ENCODE peak calls at places on chromosomes 6 and 20, in eight cellular contexts. One of them, this sample, is unnamed.

GRCh38 chr6:21095462-21095861 is 498.1 kb upstream of the SOX4 start:
- DNase-seq in endothelial cell of umbilical vein: no peak
- DNase-seq in transverse colon: no peak
- DNase-seq in K562: no peak
- DNase-seq in adrenal gland: no peak
- DNase-seq in stomach: no peak
- DNase-seq in body of pancreas: no peak
- DNase-seq in IMR-90: no peak
- DNase-seq in this sample: no peak

GRCh38 chr6:1316482-1317220 is 4.8 kb downstream of the FOXQ1 start:
- DNase-seq in K562: no peak
- DNase-seq in endothelial cell of umbilical vein: no peak
- DNase-seq in stomach: peak
- DNase-seq in adrenal gland: no peak
- DNase-seq in IMR-90: no peak
- DNase-seq in transverse colon: no peak
- DNase-seq in body of pancreas: peak
- DNase-seq in this sample: peak

GRCh38 chr20:39825950-39826349 is 863.1 kb downstream of the MAFB start:
- DNase-seq in stomach: no peak
- DNase-seq in K562: no peak
- DNase-seq in IMR-90: peak
- DNase-seq in endothelial cell of umbilical vein: peak
- DNase-seq in body of pancreas: no peak
- DNase-seq in transverse colon: no peak
- DNase-seq in adrenal gland: no peak
- DNase-seq in this sample: peak

GRCh38 chr6:90668141-90668540 is 81.3 kb upstream of the MAP3K7 start:
- DNase-seq in body of pancreas: no peak
- DNase-seq in transverse colon: no peak
- DNase-seq in stomach: no peak
- DNase-seq in endothelial cell of umbilical vein: no peak
- DNase-seq in IMR-90: no peak
- DNase-seq in adrenal gland: no peak
- DNase-seq in K562: no peak
- DNase-seq in this sample: no peak

GRCh38 chr20:18739785-18740184 is 73.8 kb upstream of the SCP2D1 start:
- DNase-seq in endothelial cell of umbilical vein: no peak
- DNase-seq in adrenal gland: peak
- DNase-seq in K562: no peak
- DNase-seq in IMR-90: peak
- DNase-seq in transverse colon: peak
- DNase-seq in body of pancreas: no peak
- DNase-seq in stomach: no peak
- DNase-seq in this sample: no peak

GRCh38 chr6:3316363-3316762 is 57.6 kb downstream of the PSMG4 start:
- DNase-seq in endothelial cell of umbilical vein: no peak
- DNase-seq in adrenal gland: peak
- DNase-seq in body of pancreas: no peak
- DNase-seq in K562: no peak
- DNase-seq in IMR-90: no peak
- DNase-seq in stomach: peak
- DNase-seq in transverse colon: no peak
- DNase-seq in this sample: no peak

GRCh38 chr6:65410309-65410708 is 296.7 kb downstream of the EYS start:
- DNase-seq in K562: no peak
- DNase-seq in stomach: no peak
- DNase-seq in adrenal gland: no peak
- DNase-seq in endothelial cell of umbilical vein: no peak
- DNase-seq in IMR-90: no peak
- DNase-seq in body of pancreas: no peak
- DNase-seq in transverse colon: no peak
- DNase-seq in this sample: no peak

GRCh38 chr20:2093200-2093781 is 8.3 kb upstream of the STK35 start:
- DNase-seq in body of pancreas: no peak
- DNase-seq in adrenal gland: no peak
- DNase-seq in transverse colon: peak
- DNase-seq in stomach: peak
- DNase-seq in IMR-90: no peak
- DNase-seq in endothelial cell of umbilical vein: no peak
- DNase-seq in K562: peak
- DNase-seq in this sample: peak

GRCh38 chr6:34888441-34888820 is 589 bp upstream of the TAF11 start:
- DNase-seq in IMR-90: no peak
- DNase-seq in body of pancreas: no peak
- DNase-seq in adrenal gland: no peak
- DNase-seq in K562: no peak
- DNase-seq in stomach: no peak
- DNase-seq in endothelial cell of umbilical vein: no peak
- DNase-seq in transverse colon: no peak
- DNase-seq in this sample: no peak

GRCh38 chr6:87698618-87699017 is 3.4 kb downstream of the AKIRIN2 start:
- DNase-seq in stomach: no peak
- DNase-seq in transverse colon: no peak
- DNase-seq in IMR-90: peak
- DNase-seq in body of pancreas: no peak
- DNase-seq in K562: no peak
- DNase-seq in endothelial cell of umbilical vein: peak
- DNase-seq in adrenal gland: no peak
- DNase-seq in this sample: peak

GRCh38 chr6:87700351-87700728 is 1.7 kb downstream of the AKIRIN2 start:
- DNase-seq in endothelial cell of umbilical vein: no peak
- DNase-seq in stomach: no peak
- DNase-seq in transverse colon: no peak
- DNase-seq in K562: no peak
- DNase-seq in body of pancreas: no peak
- DNase-seq in adrenal gland: no peak
- DNase-seq in IMR-90: no peak
- DNase-seq in this sample: no peak

GRCh38 chr6:87700729-87701675 is 1.0 kb downstream of the AKIRIN2 start:
- DNase-seq in transverse colon: peak
- DNase-seq in body of pancreas: peak
- DNase-seq in endothelial cell of umbilical vein: peak
- DNase-seq in IMR-90: peak
- DNase-seq in stomach: no peak
- DNase-seq in adrenal gland: peak
- DNase-seq in K562: peak
- DNase-seq in this sample: peak

GRCh38 chr6:87697581-87698552 is 4.2 kb downstream of the AKIRIN2 start:
- DNase-seq in body of pancreas: no peak
- DNase-seq in stomach: no peak
- DNase-seq in transverse colon: no peak
- DNase-seq in endothelial cell of umbilical vein: peak
- DNase-seq in adrenal gland: no peak
- DNase-seq in K562: no peak
- DNase-seq in IMR-90: peak
- DNase-seq in this sample: no peak

GRCh38 chr6:87699576-87699975 is 2.5 kb downstream of the AKIRIN2 start:
- DNase-seq in K562: no peak
- DNase-seq in stomach: no peak
- DNase-seq in endothelial cell of umbilical vein: peak
- DNase-seq in IMR-90: no peak
- DNase-seq in adrenal gland: no peak
- DNase-seq in body of pancreas: no peak
- DNase-seq in transverse colon: no peak
- DNase-seq in this sample: no peak
- H3K4me3 ChIP-seq in K562: peak
- H3K4me3 ChIP-seq in stomach: peak
- H3K4me3 ChIP-seq in endothelial cell of umbilical vein: peak
- H3K4me3 ChIP-seq in IMR-90: peak
- H3K4me3 ChIP-seq in adrenal gland: no peak
- H3K4me3 ChIP-seq in body of pancreas: no peak
- H3K4me3 ChIP-seq in transverse colon: peak
- H3K4me3 ChIP-seq in this sample: peak

DNA sequence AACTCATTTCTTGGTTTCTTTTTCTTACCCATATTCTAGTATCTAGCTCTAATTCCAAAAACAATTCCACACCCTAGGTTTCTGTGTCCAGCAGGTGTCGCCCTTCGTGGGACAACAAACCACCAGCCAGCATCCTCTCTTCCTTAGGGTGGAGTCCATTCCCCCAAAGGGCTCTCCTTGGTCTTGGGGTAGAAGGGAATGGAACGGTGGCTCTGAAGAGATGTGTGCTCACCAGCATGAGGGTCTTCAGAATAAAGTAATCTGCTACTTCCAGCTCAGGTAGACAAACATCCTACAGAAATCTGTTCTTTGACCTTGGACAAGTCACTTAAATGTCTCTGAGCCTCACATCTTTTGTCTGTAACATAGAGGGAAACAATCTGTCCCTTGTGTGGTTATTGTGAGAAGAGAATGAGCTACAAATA is 7.2 kb downstream of the HLA-DMB start:
- DNase-seq in body of pancreas: peak
- DNase-seq in adrenal gland: peak
- DNase-seq in endothelial cell of umbilical vein: peak
- DNase-seq in IMR-90: peak
- DNase-seq in transverse colon: peak
- DNase-seq in K562: peak
- DNase-seq in stomach: peak
- DNase-seq in this sample: peak
- TF ChIP-seq POLR2A in body of pancreas: no peak
- TF ChIP-seq POLR2A in adrenal gland: no peak
- TF ChIP-seq POLR2A in endothelial cell of umbilical vein: no peak
- TF ChIP-seq POLR2A in IMR-90: no peak
- TF ChIP-seq POLR2A in transverse colon: no peak
- TF ChIP-seq POLR2A in K562: no peak
- TF ChIP-seq POLR2A in stomach: no peak
- TF ChIP-seq POLR2A in this sample: no peak

GRCh38 chr6:79546186-79546585 is 9.0 kb upstream of the LCA5 start:
- DNase-seq in K562: no peak
- DNase-seq in IMR-90: peak
- DNase-seq in body of pancreas: no peak
- DNase-seq in transverse colon: no peak
- DNase-seq in adrenal gland: no peak
- DNase-seq in endothelial cell of umbilical vein: peak
- DNase-seq in stomach: no peak
- DNase-seq in this sample: no peak

GRCh38 chr6:79544939-79545450 is 7.8 kb upstream of the LCA5 start:
- DNase-seq in K562: peak
- DNase-seq in adrenal gland: peak
- DNase-seq in endothelial cell of umbilical vein: peak
- DNase-seq in body of pancreas: peak
- DNase-seq in transverse colon: peak
- DNase-seq in stomach: peak
- DNase-seq in IMR-90: peak
- DNase-seq in this sample: peak

GRCh38 chr6:79543886-79544285 is 6.7 kb upstream of the LCA5 start:
- DNase-seq in transverse colon: no peak
- DNase-seq in endothelial cell of umbilical vein: no peak
- DNase-seq in K562: no peak
- DNase-seq in body of pancreas: no peak
- DNase-seq in IMR-90: no peak
- DNase-seq in adrenal gland: no peak
- DNase-seq in stomach: no peak
- DNase-seq in this sample: no peak

GRCh38 chr6:79543411-79543810 is 6.2 kb upstream of the LCA5 start:
- DNase-seq in endothelial cell of umbilical vein: no peak
- DNase-seq in K562: no peak
- DNase-seq in adrenal gland: no peak
- DNase-seq in body of pancreas: no peak
- DNase-seq in IMR-90: no peak
- DNase-seq in stomach: no peak
- DNase-seq in transverse colon: no peak
- DNase-seq in this sample: no peak

DNA sequence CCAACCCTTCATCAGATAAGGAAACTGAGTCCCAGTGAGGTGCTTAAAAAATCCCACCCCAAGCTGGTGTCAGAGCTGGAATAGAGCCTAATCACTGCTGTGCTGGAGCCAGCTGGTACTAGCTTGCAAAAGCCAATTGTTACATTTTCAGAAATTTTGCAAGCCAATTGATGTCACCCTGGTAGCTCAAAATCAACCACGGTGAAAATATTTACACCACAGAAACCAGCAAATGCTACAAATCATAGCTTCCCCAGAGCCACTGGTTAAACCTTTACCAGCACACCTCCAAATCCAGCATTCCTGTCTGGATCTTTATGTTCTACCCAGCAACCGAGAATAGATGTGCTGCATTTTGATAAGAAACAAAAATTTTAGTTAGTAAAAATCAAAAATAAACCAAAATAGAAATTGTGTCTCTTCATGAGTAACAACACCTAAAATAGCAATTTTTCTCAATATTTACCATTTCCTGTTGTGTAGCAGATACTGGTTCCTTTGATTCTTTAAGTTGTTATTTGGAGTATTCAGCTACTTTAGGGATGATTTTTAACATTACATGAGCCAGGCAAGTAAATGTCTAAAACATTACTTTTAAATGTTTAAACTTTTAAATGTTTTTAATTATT is 7.2 kb upstream of the LCA5 start:
- DNase-seq in transverse colon: no peak
- DNase-seq in stomach: no peak
- DNase-seq in IMR-90: peak
- DNase-seq in endothelial cell of umbilical vein: no peak
- DNase-seq in K562: no peak
- DNase-seq in adrenal gland: no peak
- DNase-seq in body of pancreas: no peak
- DNase-seq in this sample: no peak
- H3K4me3 ChIP-seq in transverse colon: no peak
- H3K4me3 ChIP-seq in stomach: peak
- H3K4me3 ChIP-seq in IMR-90: no peak
- H3K4me3 ChIP-seq in endothelial cell of umbilical vein: no peak
- H3K4me3 ChIP-seq in K562: no peak
- H3K4me3 ChIP-seq in adrenal gland: no peak
- H3K4me3 ChIP-seq in body of pancreas: no peak
- H3K4me3 ChIP-seq in this sample: no peak

DNA sequence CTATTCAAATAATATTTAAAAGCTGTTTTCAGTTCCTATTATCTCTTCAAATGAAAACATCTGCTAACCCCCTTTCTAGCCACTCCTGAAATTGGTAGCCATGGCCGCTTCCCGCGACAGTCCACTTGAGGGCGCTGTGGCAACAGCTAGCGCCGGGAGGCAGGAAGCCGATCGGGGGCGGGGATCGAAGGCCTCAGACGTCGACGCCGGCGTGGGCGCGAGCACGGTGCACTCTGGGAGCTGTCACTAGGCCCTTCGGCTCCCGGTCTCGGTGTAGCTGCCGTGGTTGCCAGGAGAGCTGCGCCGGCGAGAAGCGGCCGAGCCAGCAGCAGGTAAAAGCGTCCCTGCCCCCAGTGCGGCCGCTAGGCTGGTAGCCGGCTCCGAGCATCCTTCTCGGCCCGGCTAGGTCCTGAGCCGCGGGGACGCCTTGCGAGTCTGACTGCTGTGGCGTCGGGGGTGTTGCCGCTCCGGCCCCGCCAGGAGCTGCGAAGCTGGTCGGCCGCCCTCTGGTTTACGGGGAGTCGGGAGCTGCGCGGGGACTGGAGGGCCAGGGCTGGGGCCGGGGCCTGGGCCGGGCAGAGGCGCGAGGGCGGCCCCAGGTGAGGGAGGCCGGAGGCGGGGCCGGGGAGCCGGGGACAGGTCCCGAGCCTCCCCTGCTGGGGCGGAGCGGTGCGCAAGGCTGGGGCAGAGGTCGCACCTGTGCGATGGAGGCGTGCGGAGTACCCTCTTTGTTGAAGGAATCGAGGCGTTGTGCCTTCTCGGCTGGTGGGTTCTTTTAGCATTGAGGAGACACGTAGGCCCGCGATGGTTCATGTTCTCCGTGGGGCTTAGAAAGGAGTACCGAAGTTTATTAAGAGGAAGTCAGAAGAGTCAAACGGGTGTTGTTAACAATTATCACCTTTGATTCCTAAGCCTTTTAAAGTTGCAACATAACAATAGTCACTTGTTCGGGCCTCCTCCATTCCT is at the start of gene DOP1A:
- DNase-seq in endothelial cell of umbilical vein: peak
- DNase-seq in body of pancreas: peak
- DNase-seq in stomach: peak
- DNase-seq in IMR-90: peak
- DNase-seq in adrenal gland: peak
- DNase-seq in K562: peak
- DNase-seq in transverse colon: peak
- DNase-seq in this sample: peak
- TF ChIP-seq POLR2A in endothelial cell of umbilical vein: peak
- TF ChIP-seq POLR2A in body of pancreas: peak
- TF ChIP-seq POLR2A in stomach: no peak
- TF ChIP-seq POLR2A in IMR-90: peak
- TF ChIP-seq POLR2A in adrenal gland: peak
- TF ChIP-seq POLR2A in K562: peak
- TF ChIP-seq POLR2A in transverse colon: peak
- TF ChIP-seq POLR2A in this sample: peak

This sample was measured in NB4.